ENCODE peak calls at places on chromosomes 13 and 19, in seven cellular contexts. T, R, C, Z, J, D and W are unnamed samples.

GRCh38 chr19:12834976-12835757 is 788 bp upstream of the RTBDN start:
- DNase-seq in T (peak; percentile 64), R (peak; percentile 57), C (no peak), Z (peak; percentile 19), J (peak; percentile 73), D (peak; percentile 69), W (peak; percentile 21)

GRCh38 chr19:11268783-11269267 is 6.5 kb upstream of the DOCK6 start:
- DNase-seq in T (no peak), R (peak; percentile 82), C (peak; percentile 77), Z (peak; percentile 76), J (no peak), D (no peak), W (no peak)

GRCh38 chr13:48775285-48775684 is 121.6 kb downstream of the CYSLTR2 start:
- DNase-seq in T (no peak), R (no peak), C (no peak), Z (no peak), J (no peak), D (no peak), W (no peak)

GRCh38 chr13:114016321-114017027 is 42.6 kb upstream of the C13orf46 start:
- DNase-seq in T (no peak), R (no peak), C (no peak), Z (no peak), J (no peak), D (no peak), W (no peak)

GRCh38 chr13:114074671-114075315 is 57.6 kb downstream of the RASA3 start:
- DNase-seq in T (no peak), R (peak; percentile 50), C (no peak), Z (no peak), J (no peak), D (no peak), W (no peak)

GRCh38 chr13:92103673-92104296 is 705.4 kb downstream of the GPC5 start:
- DNase-seq in T (no peak), R (no peak), C (no peak), Z (no peak), J (no peak), D (no peak), W (no peak)

GRCh38 chr13:93262729-93263128 is 36.1 kb downstream of the GPC6 start:
- DNase-seq in T (no peak), R (no peak), C (no peak), Z (no peak), J (no peak), D (no peak), W (no peak)

GRCh38 chr19:33805313-33805712 is 8.6 kb downstream of the KCTD15 start:
- DNase-seq in T (no peak), R (no peak), C (no peak), Z (no peak), J (no peak), D (no peak), W (no peak)

GRCh38 chr19:46080561-46080960 is 39.8 kb upstream of the IGFL4 start:
- DNase-seq in T (no peak), R (no peak), C (no peak), Z (no peak), J (no peak), D (no peak), W (peak; percentile 28)

GRCh38 chr13:46495066-46495465 is 57.9 kb upstream of the LRCH1 start:
- DNase-seq in T (no peak), R (no peak), C (no peak), Z (no peak), J (no peak), D (no peak), W (no peak)

GRCh38 chr13:30421093-30422055 is 919 bp upstream of the UBE2L5 start:
- DNase-seq in T (peak; percentile 58), R (peak; percentile 94), C (peak; percentile 71), Z (peak; percentile 88), J (peak; percentile 64), D (no peak), W (peak; percentile 48)

GRCh38 chr19:33947565-33947964 is 150.9 kb downstream of the KCTD15 start:
- DNase-seq in T (no peak), R (no peak), C (no peak), Z (no peak), J (no peak), D (no peak), W (no peak)

GRCh38 chr19:46659151-46660007 is 1.6 kb downstream of the DACT3 start:
- DNase-seq in T (peak; percentile 78), R (peak; percentile 58), C (peak; percentile 37), Z (peak; percentile 39), J (peak; percentile 66), D (no peak), W (no peak)

GRCh38 chr19:31979362-31979761 is 366.0 kb upstream of the ZNF507 start:
- DNase-seq in T (no peak), R (no peak), C (no peak), Z (no peak), J (no peak), D (no peak), W (no peak)

GRCh38 chr13:59494560-59494970 is 669.2 kb downstream of the DIAPH3 start:
- DNase-seq in T (no peak), R (no peak), C (no peak), Z (no peak), J (no peak), D (no peak), W (no peak)

DNA sequence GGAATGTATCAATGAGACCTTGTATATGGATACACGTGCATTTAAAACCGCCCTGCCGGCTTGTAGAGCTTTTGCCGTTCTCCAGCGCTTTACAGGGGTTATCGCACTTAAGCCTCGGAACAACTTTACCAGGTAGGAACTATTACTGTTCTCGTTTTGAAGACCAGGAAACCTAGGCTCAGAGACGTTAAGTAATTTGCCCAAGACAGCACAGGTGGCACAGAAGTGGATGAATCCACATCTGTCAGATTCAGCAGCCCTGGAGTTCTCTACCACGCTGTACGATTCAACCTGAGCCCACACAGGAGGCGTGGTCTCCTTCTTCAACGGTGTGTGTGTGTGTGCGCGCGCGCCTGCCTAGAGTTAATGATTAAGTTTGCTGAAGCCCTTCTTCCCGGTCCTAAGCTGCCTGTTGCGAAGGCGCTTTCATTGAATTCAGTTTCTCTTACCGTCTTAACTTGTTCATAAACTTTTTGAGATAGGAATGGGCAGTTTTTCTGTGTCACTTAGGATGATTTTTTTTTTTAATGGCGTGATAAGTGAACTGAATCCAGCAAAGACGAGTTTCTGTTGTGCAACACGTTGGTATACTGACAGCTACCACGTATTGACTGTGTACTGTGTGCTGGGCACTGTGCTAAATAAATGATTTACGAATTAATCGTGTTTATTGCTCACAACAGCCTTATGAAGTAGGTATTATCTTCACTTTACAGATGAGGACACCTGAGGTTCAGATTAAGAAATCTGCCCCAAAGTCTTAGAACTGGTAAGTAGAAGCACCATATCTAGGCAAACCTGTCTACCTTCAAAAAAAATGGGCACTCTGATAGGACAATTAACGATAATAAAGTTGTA is 67.4 kb downstream of the KCNRG start:
- DNase-seq in T (no peak), R (peak; percentile 68), C (peak; percentile 60), Z (peak; percentile 39), J (peak; percentile 74), D (peak; percentile 79), W (peak; percentile 78)
- TF ChIP-seq CTCF in T (no peak), R (no peak), C (no peak), Z (no peak), J (no peak), D (no peak), W (no peak)

GRCh38 chr13:100484708-100485107 is 103.9 kb downstream of the GGACT start:
- DNase-seq in T (no peak), R (no peak), C (no peak), Z (no peak), J (no peak), D (no peak), W (no peak)
- TF ChIP-seq CTCF in T (no peak), R (no peak), C (no peak), Z (no peak), J (no peak), D (no peak), W (no peak)

DNA sequence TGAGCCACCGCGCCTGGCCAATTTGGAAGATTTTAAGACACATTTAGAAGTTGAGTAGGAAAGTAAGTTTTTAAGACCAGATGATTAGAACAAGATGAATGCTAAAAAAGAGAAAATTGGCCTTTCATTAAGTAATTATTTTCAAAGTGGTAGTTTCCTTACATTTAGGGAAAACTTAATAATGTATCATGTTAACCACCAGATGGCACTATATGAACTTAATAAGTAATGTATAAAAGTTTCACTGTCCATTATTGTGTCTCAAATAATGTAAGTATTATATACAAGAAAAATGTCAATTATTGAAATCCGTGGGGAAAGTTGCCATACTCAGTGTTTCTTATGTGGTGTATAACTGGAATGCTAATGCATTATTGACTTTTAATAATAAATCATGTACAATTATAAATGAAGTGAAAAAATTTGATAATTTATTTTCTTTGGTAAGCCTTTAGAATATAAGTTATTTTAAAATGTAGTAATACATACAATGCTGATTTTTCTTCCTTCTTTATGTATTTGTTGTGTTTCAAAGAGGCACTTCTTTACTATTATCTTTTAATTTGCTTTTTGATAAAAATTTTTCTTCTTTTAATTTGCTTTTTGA is 29.2 kb downstream of the COG6 start:
- DNase-seq in T (no peak), R (no peak), C (no peak), Z (no peak), J (no peak), D (peak; percentile 15), W (no peak)
- TF ChIP-seq CTCF in T (peak; percentile 71), R (peak; percentile 50), C (peak; percentile 65), Z (peak; percentile 45), J (peak; percentile 70), D (no peak), W (no peak)

GRCh38 chr13:87855553-87855952 is 184.4 kb downstream of the SLITRK5 start:
- DNase-seq in T (no peak), R (no peak), C (no peak), Z (no peak), J (no peak), D (no peak), W (no peak)
- TF ChIP-seq CTCF in T (no peak), R (no peak), C (no peak), Z (no peak), J (no peak), D (no peak), W (no peak)

GRCh38 chr19:48870048-48870447 is 1.6 kb upstream of the PLEKHA4 start:
- DNase-seq in T (no peak), R (no peak), C (no peak), Z (no peak), J (no peak), D (no peak), W (no peak)

GRCh38 chr19:48874309-48875135 is 2.3 kb downstream of the PPP1R15A start:
- DNase-seq in T (no peak), R (peak; percentile 70), C (no peak), Z (peak; percentile 47), J (no peak), D (no peak), W (no peak)

GRCh38 chr19:48873476-48874308 is 1.5 kb downstream of the PPP1R15A start:
- DNase-seq in T (no peak), R (no peak), C (no peak), Z (no peak), J (no peak), D (no peak), W (no peak)

GRCh38 chr19:48872884-48873475 is 759 bp downstream of the PPP1R15A start:
- DNase-seq in T (peak; percentile 59), R (peak; percentile 92), C (peak; percentile 59), Z (peak; percentile 72), J (peak; percentile 85), D (peak; percentile 80), W (peak; percentile 91)

GRCh38 chr19:48872182-48872883 is at the start of gene PPP1R15A:
- DNase-seq in T (peak; percentile 98), R (peak; percentile 99), C (peak; percentile 99), Z (peak; percentile 98), J (peak; percentile 98), D (peak; percentile 96), W (peak; percentile 99)
- TF ChIP-seq CTCF in T (no peak), R (peak; percentile 20), C (no peak), Z (no peak), J (no peak), D (no peak), W (no peak)

GRCh38 chr19:38417544-38418506 is 8.2 kb downstream of the RASGRP4 start:
- DNase-seq in T (peak; percentile 8), R (peak; percentile 80), C (peak; percentile 52), Z (peak; percentile 67), J (peak; percentile 94), D (peak; percentile 66), W (peak; percentile 57)
- TF ChIP-seq CTCF in T (no peak), R (no peak), C (no peak), Z (no peak), J (peak; percentile 30), D (peak; percentile 2), W (no peak)